ENCODE peak calls at places on chromosomes 3 and 15, in nine cellular contexts. Z is NCI-H774; S is IMR-90; H is cardiac fibroblast; U is stimulated activated CD4-positive, alpha-beta T cell treated with anti-CD3 and anti-CD28 coated beads, TNF-alpha, amount 100 ng/mL, for 48 hours; B is COR-L47; W is heart left ventricle; G is GM03348; V is NCI-H1105 treated with DMSO at 0.1 percent for 48 hours. K is an unnamed sample.

GRCh38 chr3:4546346-4547178 is 53.4 kb downstream of the ITPR1 start:
- DNase-seq in G (no peak), W (no peak), B (no peak), Z (no peak), S (no peak), H (no peak), U (no peak), V (no peak), K (no peak)

GRCh38 chr3:136960838-136961836 is 3.4 kb downstream of the IL20RB start:
- DNase-seq in H (no peak), V (no peak), W (no peak), B (no peak), G (peak; percentile 46), U (no peak), S (no peak), Z (no peak), K (no peak)

GRCh38 chr3:153901152-153901551 is 220.0 kb upstream of the ARHGEF26 start:
- DNase-seq in U (no peak), B (no peak), G (no peak), Z (no peak), H (no peak), W (no peak), V (no peak), S (no peak), K (no peak)

GRCh38 chr3:94234177-94234788 is 171.4 kb downstream of the NSUN3 start:
- DNase-seq in U (no peak), H (peak; percentile 43), S (peak; percentile 44), W (no peak), G (peak; percentile 65), B (peak; percentile 12), Z (no peak), V (peak; percentile 46), K (no peak)

GRCh38 chr3:26596325-26596724 is 26.2 kb upstream of the LRRC3B start:
- DNase-seq in Z (no peak), B (no peak), G (no peak), S (no peak), V (no peak), W (no peak), U (no peak), H (no peak), K (no peak)

GRCh38 chr3:119630562-119631329 is 29.6 kb downstream of the POPDC2 start:
- DNase-seq in S (peak; percentile 83), V (no peak), U (no peak), H (peak; percentile 66), G (peak; percentile 81), W (no peak), B (no peak), Z (no peak), K (no peak)

GRCh38 chr3:10192953-10193691 is 28.4 kb downstream of the IRAK2 start:
- DNase-seq in U (no peak), B (no peak), G (peak; percentile 84), Z (no peak), W (no peak), V (no peak), S (peak; percentile 96), H (peak; percentile 87), K (peak; percentile 84)

GRCh38 chr15:66786222-66786621 is 84.2 kb downstream of the SMAD6 start:
- DNase-seq in V (no peak), H (no peak), W (no peak), B (no peak), G (no peak), Z (no peak), S (no peak), U (no peak), K (no peak)

K was measured in activated CD4-positive, alpha-beta memory T cell treated with anti-CD3 and anti-CD28 coated beads for 36 hours.